ENCODE peak calls at places on chromosome 21, in eight cellular contexts. B is stomach; Q is upper lobe of left lung; V is tibial nerve; A is body of pancreas; W is lower lobe of right lung; E is naive thymus-derived CD4-positive, alpha-beta T cell; O is cardiac muscle cell. F is an unnamed sample.

GRCh38 chr21:44687671-44688070 is 5.7 kb upstream of the KRTAP12-1 start:
- DNase-seq in B (no peak), Q (no peak), V (no peak), A (no peak), W (no peak), E (no peak), O (no peak), F (no peak)

GRCh38 chr21:15935530-15935929 is 205.7 kb downstream of the USP25 start:
- DNase-seq in B (no peak), Q (no peak), V (no peak), A (no peak), W (no peak), E (no peak), O (no peak), F (no peak)

GRCh38 chr21:18147678-18148077 is 97.0 kb upstream of the CHODL start:
- DNase-seq in B (no peak), Q (no peak), V (no peak), A (no peak), W (no peak), E (no peak), O (peak; percentile 3), F (no peak)

GRCh38 chr21:25911730-25912401 is 177.1 kb downstream of the GABPA start:
- DNase-seq in B (peak; percentile 77), Q (peak; percentile 34), V (no peak), A (peak; percentile 68), W (no peak), E (no peak), O (no peak), F (no peak)

GRCh38 chr21:34560021-34560420 is 48.0 kb upstream of the KCNE1 start:
- DNase-seq in B (no peak), Q (no peak), V (no peak), A (no peak), W (no peak), E (no peak), O (no peak), F (no peak)

GRCh38 chr21:46457801-46458314 is 833 bp upstream of the DIP2A start:
- DNase-seq in B (peak; percentile 30), Q (no peak), V (peak; percentile 22), A (peak; percentile 53), W (peak; percentile 70), E (peak; percentile 17), O (peak; percentile 44), F (no peak)

GRCh38 chr21:44706026-44706705 is 5.2 kb downstream of the TSPEAR start:
- DNase-seq in B (peak; percentile 9), Q (peak; percentile 58), V (no peak), A (no peak), W (no peak), E (no peak), O (no peak), F (no peak)

GRCh38 chr21:45357436-45358260 is 47.3 kb upstream of the COL18A1 start:
- DNase-seq in B (peak; percentile 60), Q (peak; percentile 73), V (no peak), A (peak; percentile 34), W (peak; percentile 52), E (no peak), O (peak; percentile 66), F (no peak)

GRCh38 chr21:31260790-31261189 is 83.3 kb downstream of the TIAM1 start:
- DNase-seq in B (no peak), Q (no peak), V (no peak), A (no peak), W (no peak), E (no peak), O (peak; percentile 54), F (no peak)

GRCh38 chr21:45078877-45079281 is 4.5 kb downstream of the ADARB1 start:
- DNase-seq in B (peak; percentile 29), Q (no peak), V (no peak), A (peak; percentile 41), W (no peak), E (peak; percentile 75), O (peak; percentile 93), F (peak; percentile 72)

GRCh38 chr21:46021398-46021797 is 39.8 kb downstream of the COL6A1 start:
- DNase-seq in B (no peak), Q (no peak), V (no peak), A (no peak), W (no peak), E (no peak), O (no peak), F (no peak)

GRCh38 chr21:18602711-18603110 is 199.1 kb upstream of the TMPRSS15 start:
- DNase-seq in B (no peak), Q (no peak), V (no peak), A (no peak), W (no peak), E (no peak), O (no peak), F (no peak)

GRCh38 chr21:45294509-45295291 is 7.0 kb upstream of the POFUT2 start:
- DNase-seq in B (peak; percentile 54), Q (peak; percentile 88), V (peak; percentile 71), A (peak; percentile 70), W (peak; percentile 64), E (no peak), O (peak; percentile 99), F (no peak)

GRCh38 chr21:41761211-41762181 is 5.4 kb downstream of the RIPK4 start:
- DNase-seq in B (peak; percentile 77), Q (peak; percentile 65), V (peak; percentile 28), A (peak; percentile 85), W (peak; percentile 90), E (no peak), O (peak; percentile 34), F (no peak)
- H3K4me1 ChIP-seq in B (peaks cover 62% of the 10 kb centered on the region), Q (peaks cover 44% of the 10 kb centered on the region), V (no peaks in the 10 kb centered on the region), A (peaks cover 70% of the 10 kb centered on the region), W (peaks cover 50% of the 10 kb centered on the region), E (no peaks in the 10 kb centered on the region), O (peaks cover 14% of the 10 kb centered on the region), F (no peaks in the 10 kb centered on the region)

GRCh38 chr21:35953570-35953969 is 106.8 kb downstream of the SETD4 start:
- DNase-seq in B (no peak), Q (no peak), V (no peak), A (no peak), W (no peak), E (no peak), O (peak; percentile 62), F (no peak)
- H3K27me3 ChIP-seq in B (no peaks in the 10 kb centered on the region), Q (no peaks in the 10 kb centered on the region), V (no peaks in the 10 kb centered on the region), A (no peaks in the 10 kb centered on the region), W (no peaks in the 10 kb centered on the region), E (peaks cover 7% of the 10 kb centered on the region), O (no peaks in the 10 kb centered on the region), F (no peaks in the 10 kb centered on the region)

GRCh38 chr21:14080764-14081096 is 130.0 kb downstream of the LIPI start:
- DNase-seq in B (no peak), Q (no peak), V (no peak), A (no peak), W (no peak), E (no peak), O (no peak), F (no peak)

GRCh38 chr21:14084068-14084501 is 126.7 kb downstream of the LIPI start:
- DNase-seq in B (no peak), Q (peak; percentile 74), V (no peak), A (no peak), W (no peak), E (no peak), O (no peak), F (no peak)

GRCh38 chr21:14076143-14076806 is 134.5 kb downstream of the LIPI start:
- DNase-seq in B (no peak), Q (no peak), V (no peak), A (no peak), W (no peak), E (no peak), O (no peak), F (no peak)

GRCh38 chr21:14078746-14079375 is 131.9 kb downstream of the LIPI start:
- DNase-seq in B (no peak), Q (no peak), V (no peak), A (no peak), W (no peak), E (no peak), O (no peak), F (no peak)

DNA sequence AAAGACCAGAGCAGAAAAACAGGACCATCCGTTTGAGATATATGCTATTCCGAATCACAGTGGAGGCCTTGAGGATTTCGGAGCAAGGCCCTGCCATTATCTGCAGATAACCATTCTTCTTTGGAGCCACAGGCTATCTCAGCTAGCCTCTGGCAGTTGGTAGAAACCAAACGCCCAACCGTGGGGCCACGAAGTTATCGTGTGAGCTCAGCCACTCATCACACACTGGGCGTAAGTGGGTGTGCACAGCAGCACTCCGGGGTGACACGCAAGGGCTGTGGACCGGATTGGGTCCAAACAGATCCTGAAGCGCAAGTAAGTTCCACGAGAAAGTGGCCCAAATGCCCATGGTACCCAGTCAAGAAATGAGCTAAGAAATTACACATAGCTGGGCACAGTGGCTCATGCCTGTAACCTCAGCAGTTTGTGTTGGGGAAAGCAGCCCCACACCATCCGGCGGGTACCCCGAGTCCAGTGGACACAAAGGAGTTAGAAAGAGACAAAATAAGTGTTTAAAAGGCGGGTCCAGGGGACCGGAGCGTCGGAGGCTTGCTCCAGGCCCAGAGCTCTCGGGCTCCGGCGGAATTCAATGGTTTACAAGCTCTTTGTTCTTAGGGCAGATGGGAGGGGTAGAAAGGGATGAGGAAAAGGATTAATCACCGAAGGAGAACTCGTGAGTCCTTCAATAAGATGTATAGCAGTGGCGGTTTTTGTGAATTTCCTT is 130.6 kb downstream of the LIPI start:
- DNase-seq in B (no peak), Q (no peak), V (no peak), A (no peak), W (no peak), E (no peak), O (no peak), F (no peak)
- H3K9me3 ChIP-seq in B (no peaks in the 10 kb centered on the region), Q (peaks cover 24% of the 10 kb centered on the region), V (peaks cover 55% of the 10 kb centered on the region), A (no peaks in the 10 kb centered on the region), W (peaks cover 8% of the 10 kb centered on the region), E (no peaks in the 10 kb centered on the region), O (no peaks in the 10 kb centered on the region), F (no peaks in the 10 kb centered on the region)

GRCh38 chr21:43340491-43341348 is 86.2 kb downstream of the SIK1 start:
- DNase-seq in B (peak; percentile 62), Q (peak; percentile 74), V (no peak), A (no peak), W (no peak), E (no peak), O (peak; percentile 91), F (no peak)

GRCh38 chr21:43339668-43340067 is 87.3 kb downstream of the SIK1 start:
- DNase-seq in B (no peak), Q (peak; percentile 74), V (no peak), A (no peak), W (no peak), E (no peak), O (no peak), F (no peak)

GRCh38 chr21:43341349-43342163 is 85.4 kb downstream of the SIK1 start:
- DNase-seq in B (no peak), Q (peak; percentile 84), V (no peak), A (no peak), W (no peak), E (no peak), O (no peak), F (no peak)

GRCh38 chr21:43337901-43338655 is 88.9 kb downstream of the SIK1 start:
- DNase-seq in B (no peak), Q (peak; percentile 60), V (no peak), A (no peak), W (no peak), E (no peak), O (no peak), F (no peak)

DNA sequence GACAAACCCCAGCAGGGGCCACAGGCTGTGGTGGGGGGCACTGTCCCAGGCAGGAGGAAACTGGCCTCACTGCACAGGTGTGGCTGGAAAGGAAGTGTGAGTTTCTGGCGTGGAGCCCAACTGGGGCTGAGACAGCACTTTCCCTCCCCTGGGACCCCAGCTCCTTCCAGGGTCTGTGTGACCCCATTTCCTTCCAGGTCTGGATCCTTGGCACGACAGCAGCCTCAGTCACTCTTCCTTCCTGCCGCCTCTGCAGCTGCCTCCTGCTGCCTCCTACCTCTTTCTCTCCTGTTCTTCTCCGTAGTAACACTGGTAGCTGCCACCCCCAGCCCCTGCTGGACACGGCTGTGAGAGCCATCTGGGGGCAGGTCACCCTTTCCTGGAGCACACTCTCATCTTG is 88.0 kb downstream of the SIK1 start:
- DNase-seq in B (no peak), Q (no peak), V (no peak), A (no peak), W (no peak), E (no peak), O (no peak), F (no peak)
- H3K4me1 ChIP-seq in B (peaks cover 35% of the 10 kb centered on the region), Q (peaks cover 26% of the 10 kb centered on the region), V (no peaks in the 10 kb centered on the region), A (peaks cover 21% of the 10 kb centered on the region), W (peaks cover 26% of the 10 kb centered on the region), E (no peaks in the 10 kb centered on the region), O (peaks cover 3% of the 10 kb centered on the region), F (no peaks in the 10 kb centered on the region)

F was measured in effector memory CD4-positive, alpha-beta T cell.